ENCODE peak calls at places on chromosome 6, in nine cellular contexts. One of them, this sample, is unnamed.

GRCh38 chr6:32183483-32184083 is 470 bp downstream of the AGER start:
- DNase-seq in head of caudate nucleus: no peak
- DNase-seq in K562: no peak
- DNase-seq in HT-29: no peak
- DNase-seq in GM19239: no peak
- DNase-seq in activated CD4-positive, alpha-beta T cell treated with anti-CD3 and anti-CD28 coated beads, Interleukin-2, amount 50 U/mL, for 1 hour: no peak
- DNase-seq in GM12864: no peak
- DNase-seq in AG09319: no peak
- DNase-seq in A172: no peak
- DNase-seq in this sample: no peak

GRCh38 chr6:41545703-41546474 is at the start of gene FOXP4:
- DNase-seq in A172: peak
- DNase-seq in GM12864: peak
- DNase-seq in head of caudate nucleus: peak
- DNase-seq in activated CD4-positive, alpha-beta T cell treated with anti-CD3 and anti-CD28 coated beads, Interleukin-2, amount 50 U/mL, for 1 hour: peak
- DNase-seq in HT-29: peak
- DNase-seq in AG09319: peak
- DNase-seq in K562: peak
- DNase-seq in GM19239: peak
- DNase-seq in this sample: peak

GRCh38 chr6:38477680-38478260 is 162.0 kb downstream of the BTBD9 start:
- DNase-seq in HT-29: no peak
- DNase-seq in activated CD4-positive, alpha-beta T cell treated with anti-CD3 and anti-CD28 coated beads, Interleukin-2, amount 50 U/mL, for 1 hour: no peak
- DNase-seq in GM19239: no peak
- DNase-seq in K562: no peak
- DNase-seq in head of caudate nucleus: no peak
- DNase-seq in GM12864: no peak
- DNase-seq in AG09319: no peak
- DNase-seq in A172: no peak
- DNase-seq in this sample: no peak

GRCh38 chr6:82589509-82590206 is 226.0 kb downstream of the TPBG start:
- DNase-seq in activated CD4-positive, alpha-beta T cell treated with anti-CD3 and anti-CD28 coated beads, Interleukin-2, amount 50 U/mL, for 1 hour: no peak
- DNase-seq in AG09319: peak
- DNase-seq in head of caudate nucleus: no peak
- DNase-seq in K562: no peak
- DNase-seq in GM12864: no peak
- DNase-seq in A172: peak
- DNase-seq in GM19239: no peak
- DNase-seq in HT-29: peak
- DNase-seq in this sample: no peak

GRCh38 chr6:55617272-55617671 is 38.3 kb upstream of the HMGCLL1 start:
- DNase-seq in HT-29: peak
- DNase-seq in A172: peak
- DNase-seq in GM19239: no peak
- DNase-seq in AG09319: no peak
- DNase-seq in GM12864: no peak
- DNase-seq in K562: no peak
- DNase-seq in activated CD4-positive, alpha-beta T cell treated with anti-CD3 and anti-CD28 coated beads, Interleukin-2, amount 50 U/mL, for 1 hour: no peak
- DNase-seq in head of caudate nucleus: no peak
- DNase-seq in this sample: peak

GRCh38 chr6:134299236-134299635 is 18.7 kb downstream of the SGK1 start:
- DNase-seq in GM19239: no peak
- DNase-seq in K562: no peak
- DNase-seq in activated CD4-positive, alpha-beta T cell treated with anti-CD3 and anti-CD28 coated beads, Interleukin-2, amount 50 U/mL, for 1 hour: no peak
- DNase-seq in GM12864: no peak
- DNase-seq in HT-29: peak
- DNase-seq in head of caudate nucleus: no peak
- DNase-seq in A172: peak
- DNase-seq in AG09319: no peak
- DNase-seq in this sample: no peak

GRCh38 chr6:89355511-89356185 is 3.1 kb upstream of the UBE2J1 start:
- DNase-seq in K562: no peak
- DNase-seq in head of caudate nucleus: no peak
- DNase-seq in AG09319: no peak
- DNase-seq in activated CD4-positive, alpha-beta T cell treated with anti-CD3 and anti-CD28 coated beads, Interleukin-2, amount 50 U/mL, for 1 hour: no peak
- DNase-seq in A172: no peak
- DNase-seq in GM12864: no peak
- DNase-seq in HT-29: no peak
- DNase-seq in GM19239: no peak
- DNase-seq in this sample: peak

GRCh38 chr6:156826290-156826955 is 49.2 kb downstream of the ARID1B start:
- DNase-seq in activated CD4-positive, alpha-beta T cell treated with anti-CD3 and anti-CD28 coated beads, Interleukin-2, amount 50 U/mL, for 1 hour: no peak
- DNase-seq in HT-29: no peak
- DNase-seq in GM12864: no peak
- DNase-seq in head of caudate nucleus: no peak
- DNase-seq in AG09319: no peak
- DNase-seq in K562: no peak
- DNase-seq in GM19239: no peak
- DNase-seq in A172: no peak
- DNase-seq in this sample: no peak

GRCh38 chr6:72761767-72762166 is 139.9 kb downstream of the KCNQ5 start:
- DNase-seq in AG09319: no peak
- DNase-seq in A172: no peak
- DNase-seq in GM12864: no peak
- DNase-seq in GM19239: no peak
- DNase-seq in head of caudate nucleus: no peak
- DNase-seq in HT-29: no peak
- DNase-seq in K562: no peak
- DNase-seq in activated CD4-positive, alpha-beta T cell treated with anti-CD3 and anti-CD28 coated beads, Interleukin-2, amount 50 U/mL, for 1 hour: no peak
- DNase-seq in this sample: no peak

GRCh38 chr6:170049641-170050491 is 241.0 kb downstream of the DLL1 start:
- DNase-seq in AG09319: peak
- DNase-seq in GM19239: no peak
- DNase-seq in K562: no peak
- DNase-seq in A172: no peak
- DNase-seq in head of caudate nucleus: peak
- DNase-seq in GM12864: no peak
- DNase-seq in activated CD4-positive, alpha-beta T cell treated with anti-CD3 and anti-CD28 coated beads, Interleukin-2, amount 50 U/mL, for 1 hour: no peak
- DNase-seq in HT-29: no peak
- DNase-seq in this sample: no peak

GRCh38 chr6:160733045-160733646 is 31.1 kb downstream of the PLG start:
- DNase-seq in activated CD4-positive, alpha-beta T cell treated with anti-CD3 and anti-CD28 coated beads, Interleukin-2, amount 50 U/mL, for 1 hour: no peak
- DNase-seq in A172: peak
- DNase-seq in GM19239: no peak
- DNase-seq in HT-29: peak
- DNase-seq in GM12864: peak
- DNase-seq in K562: peak
- DNase-seq in head of caudate nucleus: peak
- DNase-seq in AG09319: peak
- DNase-seq in this sample: peak

GRCh38 chr6:147132889-147133288 is 71.3 kb upstream of the STXBP5 start:
- DNase-seq in GM12864: no peak
- DNase-seq in K562: no peak
- DNase-seq in A172: no peak
- DNase-seq in GM19239: no peak
- DNase-seq in AG09319: no peak
- DNase-seq in head of caudate nucleus: no peak
- DNase-seq in activated CD4-positive, alpha-beta T cell treated with anti-CD3 and anti-CD28 coated beads, Interleukin-2, amount 50 U/mL, for 1 hour: no peak
- DNase-seq in HT-29: no peak
- DNase-seq in this sample: no peak

GRCh38 chr6:3732345-3733141 is 19.0 kb downstream of the PXDC1 start:
- DNase-seq in GM12864: no peak
- DNase-seq in head of caudate nucleus: peak
- DNase-seq in HT-29: peak
- DNase-seq in AG09319: peak
- DNase-seq in activated CD4-positive, alpha-beta T cell treated with anti-CD3 and anti-CD28 coated beads, Interleukin-2, amount 50 U/mL, for 1 hour: peak
- DNase-seq in K562: peak
- DNase-seq in GM19239: no peak
- DNase-seq in A172: peak
- DNase-seq in this sample: peak

GRCh38 chr6:18101873-18102272 is 20.6 kb downstream of the NHLRC1 start:
- DNase-seq in HT-29: no peak
- DNase-seq in AG09319: no peak
- DNase-seq in GM12864: no peak
- DNase-seq in activated CD4-positive, alpha-beta T cell treated with anti-CD3 and anti-CD28 coated beads, Interleukin-2, amount 50 U/mL, for 1 hour: no peak
- DNase-seq in GM19239: no peak
- DNase-seq in head of caudate nucleus: no peak
- DNase-seq in A172: no peak
- DNase-seq in K562: no peak
- DNase-seq in this sample: no peak

GRCh38 chr6:167031082-167031709 is 32.0 kb downstream of the CEP43 start:
- DNase-seq in activated CD4-positive, alpha-beta T cell treated with anti-CD3 and anti-CD28 coated beads, Interleukin-2, amount 50 U/mL, for 1 hour: no peak
- DNase-seq in K562: no peak
- DNase-seq in AG09319: no peak
- DNase-seq in head of caudate nucleus: no peak
- DNase-seq in HT-29: no peak
- DNase-seq in A172: peak
- DNase-seq in GM12864: no peak
- DNase-seq in GM19239: no peak
- DNase-seq in this sample: no peak

GRCh38 chr6:155378724-155379123 is 64.4 kb upstream of the TFB1M start:
- DNase-seq in HT-29: no peak
- DNase-seq in activated CD4-positive, alpha-beta T cell treated with anti-CD3 and anti-CD28 coated beads, Interleukin-2, amount 50 U/mL, for 1 hour: no peak
- DNase-seq in GM19239: no peak
- DNase-seq in A172: no peak
- DNase-seq in GM12864: no peak
- DNase-seq in K562: no peak
- DNase-seq in head of caudate nucleus: no peak
- DNase-seq in AG09319: no peak
- DNase-seq in this sample: no peak

GRCh38 chr6:100479180-100480035 is 14.7 kb upstream of the SIM1 start:
- DNase-seq in head of caudate nucleus: peak
- DNase-seq in GM12864: peak
- DNase-seq in K562: peak
- DNase-seq in GM19239: no peak
- DNase-seq in A172: peak
- DNase-seq in HT-29: peak
- DNase-seq in activated CD4-positive, alpha-beta T cell treated with anti-CD3 and anti-CD28 coated beads, Interleukin-2, amount 50 U/mL, for 1 hour: no peak
- DNase-seq in AG09319: peak
- DNase-seq in this sample: peak

GRCh38 chr6:25053875-25054371 is 118.2 kb upstream of the RIPOR2 start:
- DNase-seq in activated CD4-positive, alpha-beta T cell treated with anti-CD3 and anti-CD28 coated beads, Interleukin-2, amount 50 U/mL, for 1 hour: no peak
- DNase-seq in K562: no peak
- DNase-seq in A172: peak
- DNase-seq in head of caudate nucleus: no peak
- DNase-seq in GM12864: no peak
- DNase-seq in AG09319: peak
- DNase-seq in GM19239: no peak
- DNase-seq in HT-29: no peak
- DNase-seq in this sample: no peak

GRCh38 chr6:28867078-28867414 is 56.7 kb downstream of the TRIM27 start:
- DNase-seq in AG09319: no peak
- DNase-seq in GM12864: no peak
- DNase-seq in K562: no peak
- DNase-seq in A172: peak
- DNase-seq in GM19239: no peak
- DNase-seq in head of caudate nucleus: peak
- DNase-seq in HT-29: peak
- DNase-seq in activated CD4-positive, alpha-beta T cell treated with anti-CD3 and anti-CD28 coated beads, Interleukin-2, amount 50 U/mL, for 1 hour: no peak
- DNase-seq in this sample: peak

GRCh38 chr6:2021713-2022125 is 223.7 kb downstream of the GMDS start:
- DNase-seq in K562: no peak
- DNase-seq in HT-29: peak
- DNase-seq in AG09319: peak
- DNase-seq in GM19239: no peak
- DNase-seq in head of caudate nucleus: peak
- DNase-seq in activated CD4-positive, alpha-beta T cell treated with anti-CD3 and anti-CD28 coated beads, Interleukin-2, amount 50 U/mL, for 1 hour: no peak
- DNase-seq in GM12864: no peak
- DNase-seq in A172: peak
- DNase-seq in this sample: peak